ENCODE peak calls at places on chromosome 20, in six cellular contexts. Z is psoas muscle, D is transverse colon, A is ovary, I is breast epithelium, O is Peyer's patch. U is an unnamed sample. For H3K4me1, the result is how much of the 10 kb centered on the place peaks cover.

GRCh38 chr20:62200491-62201172 is 17.8 kb downstream of the MTG2 start:
- DNase-seq in D (no peak), O (no peak), Z (peak), I (no peak), A (peak), U (no peak)

GRCh38 chr20:6232436-6232835 is 109.6 kb upstream of the FERMT1 start:
- DNase-seq in I (no peak), Z (no peak), D (no peak), A (no peak), O (no peak), U (no peak)

GRCh38 chr20:12201289-12201991 is 283.7 kb downstream of the BTBD3 start:
- DNase-seq in A (no peak), I (no peak), D (no peak), O (no peak), Z (no peak), U (no peak)

GRCh38 chr20:33076662-33077398 is 2.6 kb upstream of the BPIFB4 start:
- DNase-seq in O (no peak), I (no peak), Z (no peak), A (no peak), D (no peak), U (peak)

GRCh38 chr20:32752458-32753250 is 9.4 kb upstream of the COMMD7 start:
- DNase-seq in D (no peak), A (no peak), I (no peak), Z (no peak), O (no peak), U (no peak)

GRCh38 chr20:57059055-57059617 is 207.3 kb downstream of the BMP7 start:
- DNase-seq in O (no peak), I (no peak), Z (no peak), A (no peak), D (no peak), U (no peak)

GRCh38 chr20:31856516-31856915 is 11.1 kb upstream of the FOXS1 start:
- DNase-seq in I (no peak), A (peak), O (no peak), Z (peak), D (no peak), U (no peak)

GRCh38 chr20:43205699-43206098 is 16.0 kb upstream of the PTPRT start:
- DNase-seq in I (no peak), O (no peak), A (no peak), D (no peak), Z (no peak), U (no peak)

GRCh38 chr20:62685781-62686555 is 22.7 kb upstream of the NTSR1 start:
- DNase-seq in D (peak), I (no peak), O (peak), A (no peak), Z (no peak), U (peak)

GRCh38 chr20:19888269-19888669 is 128.9 kb upstream of the NAA20 start:
- DNase-seq in D (peak), Z (peak), I (no peak), O (peak), A (no peak), U (no peak)

DNA sequence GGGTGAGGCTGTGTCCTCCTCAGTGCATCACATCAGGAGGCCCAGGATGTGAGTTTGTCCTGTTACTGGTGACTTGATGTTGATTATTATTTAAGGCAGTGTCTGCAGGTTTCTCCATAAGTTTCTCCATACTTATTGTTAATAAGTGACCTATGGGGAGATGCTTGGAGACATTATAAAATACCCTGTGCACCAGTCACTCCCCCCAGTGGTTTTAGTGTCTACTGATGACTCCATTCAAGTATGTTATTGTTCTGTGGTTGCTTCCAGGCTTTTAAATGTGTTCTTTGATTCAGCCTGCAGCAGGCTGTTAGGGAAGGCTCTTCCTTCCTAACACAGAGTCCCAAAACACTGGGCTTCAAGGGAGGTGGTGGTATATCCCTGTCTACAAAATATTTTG is 14.6 kb upstream of the CST3 start:
- DNase-seq in O (no peak), A (no peak), Z (no peak), D (no peak), I (no peak), U (no peak)
- H3K4me1 ChIP-seq in O (under half), A (under half), Z (under half), D (under half), I (under half), U (under half)

DNA sequence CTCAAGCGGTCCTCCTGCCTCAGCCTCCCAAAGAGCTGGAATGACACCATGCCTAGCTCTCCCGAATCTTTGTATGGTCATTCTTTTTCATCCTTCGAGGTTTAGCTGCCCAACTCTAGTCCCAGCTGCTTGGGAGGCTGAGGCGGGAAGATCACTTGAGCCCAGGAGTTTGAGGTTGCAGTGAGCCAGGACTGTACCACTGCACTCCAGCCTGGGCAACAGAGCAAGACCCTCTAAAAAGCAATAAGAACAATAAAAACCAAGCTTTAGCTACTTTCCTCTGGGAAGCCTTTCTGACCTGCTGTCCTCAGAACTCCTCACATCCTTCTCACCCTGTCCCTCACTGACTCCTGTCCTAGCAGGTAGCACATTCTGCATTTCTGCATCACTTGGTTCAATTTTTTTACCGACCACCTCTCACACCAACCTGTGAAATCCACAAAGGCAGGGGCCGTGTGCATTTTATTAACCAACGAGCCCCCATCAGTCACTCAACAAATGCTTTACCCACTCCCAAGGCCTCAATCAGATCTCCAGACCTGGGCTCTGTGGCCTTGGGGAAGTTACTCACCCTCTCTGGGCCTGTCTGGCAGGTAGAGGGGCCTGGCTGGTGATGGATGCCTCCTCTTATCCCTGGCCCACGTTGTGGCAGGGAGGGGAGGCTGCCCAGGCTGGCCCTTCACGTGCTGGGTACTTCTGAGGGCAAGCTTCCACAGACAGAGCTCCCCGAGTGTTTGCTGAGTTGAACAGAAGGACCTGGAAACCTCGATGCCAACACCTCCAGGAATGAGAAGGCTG is 14.7 kb upstream of the SRC start:
- DNase-seq in O (no peak), I (no peak), D (no peak), Z (no peak), A (no peak), U (no peak)
- H3K4me1 ChIP-seq in O (under half), I (under half), D (under half), Z (under half), A (under half), U (under half)

GRCh38 chr20:63955846-63956663 is at the start of gene UCKL1:
- DNase-seq in Z (peak), I (peak), D (peak), O (peak), A (peak), U (peak)
- H3K4me1 ChIP-seq in Z (half or more), I (under half), D (under half), O (under half), A (under half), U (under half)

DNA sequence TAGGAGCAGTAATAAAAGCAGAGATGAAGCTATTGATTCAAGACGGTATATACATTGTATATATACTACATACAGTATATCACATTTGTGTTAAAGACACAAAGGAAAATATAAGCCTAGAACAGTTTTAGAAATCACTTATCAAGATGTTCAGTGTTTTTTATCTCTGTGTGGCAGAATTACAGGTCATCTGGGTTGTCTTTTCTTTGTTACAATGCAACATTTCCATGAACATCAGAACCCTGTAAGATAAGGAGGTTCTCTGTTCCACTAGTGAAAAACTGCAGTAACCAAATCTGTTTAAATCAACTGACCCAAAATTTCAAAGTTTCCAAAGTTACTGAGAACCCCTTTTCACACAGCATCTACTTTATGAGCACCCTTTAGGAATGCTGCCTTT is 42.2 kb downstream of the B4GALT5 start:
- DNase-seq in A (no peak), I (no peak), O (no peak), Z (no peak), D (no peak), U (no peak)
- H3K4me1 ChIP-seq in A (under half), I (under half), O (under half), Z (half or more), D (half or more), U (half or more)

DNA sequence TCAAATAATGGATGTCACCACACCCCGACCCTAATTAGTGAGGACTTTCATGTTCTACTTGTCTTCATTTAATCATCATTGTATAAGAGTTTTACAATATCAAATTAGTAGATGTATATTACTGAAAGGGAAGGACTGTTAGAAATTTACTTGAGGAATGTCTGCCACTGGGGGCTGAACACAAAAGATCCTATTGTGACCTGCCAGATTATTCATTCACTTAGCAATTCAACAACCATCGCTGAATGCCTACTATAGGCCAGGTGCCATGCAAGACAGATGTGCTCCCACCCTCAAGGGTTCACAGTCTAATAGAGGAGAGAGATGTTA is 8.0 kb upstream of the RBCK1 start:
- DNase-seq in D (no peak), O (no peak), I (no peak), Z (no peak), A (no peak), U (no peak)
- H3K4me1 ChIP-seq in D (under half), O (under half), I (under half), Z (under half), A (under half), U (under half)

U was measured in naive thymus-derived CD4-positive, alpha-beta T cell.